ENCODE peak calls at places on chromosomes 16 and 17, in seven cellular contexts. One of them, this sample, is unnamed.
A peak's percentile ranks its signal among the peaks of the same experiment; 100 is the strongest.

GRCh38 chr17:49680314-49680713 is 2.4 kb upstream of the SPOP start:
- DNase-seq in NCI-H1436: no peak
- DNase-seq in DMS79: no peak
- DNase-seq in HTR-8/SVneo: no peak
- DNase-seq in M059J: no peak
- DNase-seq in activated T-helper 1 cell treated with anti-CD3 and anti-CD28 coated beads, Interleukin-12 subunit alpha, Interleukin-12 subunit beta, Interleukin-2, Interleukin-4 antibody, amounts not matched to agents 30 ng/mL and 10 ng/mL and 1 ng/mL, durations not matched to agents 14 hours and 24 hours and 36 hours: no peak
- DNase-seq in NCI-H460: no peak
- DNase-seq in this sample: no peak

GRCh38 chr16:6797223-6797622 is 535.4 kb upstream of the RBFOX1 start:
- DNase-seq in NCI-H1436: no peak
- DNase-seq in DMS79: no peak
- DNase-seq in HTR-8/SVneo: no peak
- DNase-seq in M059J: no peak
- DNase-seq in activated T-helper 1 cell treated with anti-CD3 and anti-CD28 coated beads, Interleukin-12 subunit alpha, Interleukin-12 subunit beta, Interleukin-2, Interleukin-4 antibody, amounts not matched to agents 30 ng/mL and 10 ng/mL and 1 ng/mL, durations not matched to agents 14 hours and 24 hours and 36 hours: no peak
- DNase-seq in NCI-H460: no peak
- DNase-seq in this sample: no peak

GRCh38 chr17:30824002-30824355 is 513 bp downstream of the CRLF3 start:
- DNase-seq in NCI-H1436: no peak
- DNase-seq in DMS79: no peak
- DNase-seq in HTR-8/SVneo: peak; percentile 43
- DNase-seq in M059J: peak; percentile 20
- DNase-seq in activated T-helper 1 cell treated with anti-CD3 and anti-CD28 coated beads, Interleukin-12 subunit alpha, Interleukin-12 subunit beta, Interleukin-2, Interleukin-4 antibody, amounts not matched to agents 30 ng/mL and 10 ng/mL and 1 ng/mL, durations not matched to agents 14 hours and 24 hours and 36 hours: no peak
- DNase-seq in NCI-H460: no peak
- DNase-seq in this sample: no peak

GRCh38 chr16:67244387-67245188 is 2.7 kb downstream of the FHOD1 start:
- DNase-seq in NCI-H1436: no peak
- DNase-seq in DMS79: no peak
- DNase-seq in HTR-8/SVneo: peak; percentile 82
- DNase-seq in M059J: peak; percentile 99
- DNase-seq in activated T-helper 1 cell treated with anti-CD3 and anti-CD28 coated beads, Interleukin-12 subunit alpha, Interleukin-12 subunit beta, Interleukin-2, Interleukin-4 antibody, amounts not matched to agents 30 ng/mL and 10 ng/mL and 1 ng/mL, durations not matched to agents 14 hours and 24 hours and 36 hours: peak; percentile 80
- DNase-seq in NCI-H460: peak; percentile 59
- DNase-seq in this sample: peak; percentile 80

GRCh38 chr17:8836821-8837426 is 30.6 kb downstream of the PIK3R6 start:
- DNase-seq in NCI-H1436: no peak
- DNase-seq in DMS79: no peak
- DNase-seq in HTR-8/SVneo: no peak
- DNase-seq in M059J: no peak
- DNase-seq in activated T-helper 1 cell treated with anti-CD3 and anti-CD28 coated beads, Interleukin-12 subunit alpha, Interleukin-12 subunit beta, Interleukin-2, Interleukin-4 antibody, amounts not matched to agents 30 ng/mL and 10 ng/mL and 1 ng/mL, durations not matched to agents 14 hours and 24 hours and 36 hours: no peak
- DNase-seq in NCI-H460: no peak
- DNase-seq in this sample: no peak

GRCh38 chr17:76700627-76701470 is 9.9 kb downstream of the MXRA7 start:
- DNase-seq in NCI-H1436: peak; percentile 71
- DNase-seq in DMS79: no peak
- DNase-seq in HTR-8/SVneo: peak; percentile 71
- DNase-seq in M059J: no peak
- DNase-seq in activated T-helper 1 cell treated with anti-CD3 and anti-CD28 coated beads, Interleukin-12 subunit alpha, Interleukin-12 subunit beta, Interleukin-2, Interleukin-4 antibody, amounts not matched to agents 30 ng/mL and 10 ng/mL and 1 ng/mL, durations not matched to agents 14 hours and 24 hours and 36 hours: no peak
- DNase-seq in NCI-H460: no peak
- DNase-seq in this sample: no peak

GRCh38 chr16:50303605-50304466 is 37.5 kb downstream of the ADCY7 start:
- DNase-seq in NCI-H1436: no peak
- DNase-seq in DMS79: no peak
- DNase-seq in HTR-8/SVneo: no peak
- DNase-seq in M059J: peak; percentile 93
- DNase-seq in activated T-helper 1 cell treated with anti-CD3 and anti-CD28 coated beads, Interleukin-12 subunit alpha, Interleukin-12 subunit beta, Interleukin-2, Interleukin-4 antibody, amounts not matched to agents 30 ng/mL and 10 ng/mL and 1 ng/mL, durations not matched to agents 14 hours and 24 hours and 36 hours: no peak
- DNase-seq in NCI-H460: peak; percentile 9
- DNase-seq in this sample: no peak

GRCh38 chr17:77800832-77801231 is 157.7 kb upstream of the TNRC6C start:
- DNase-seq in NCI-H1436: no peak
- DNase-seq in DMS79: no peak
- DNase-seq in HTR-8/SVneo: no peak
- DNase-seq in M059J: no peak
- DNase-seq in activated T-helper 1 cell treated with anti-CD3 and anti-CD28 coated beads, Interleukin-12 subunit alpha, Interleukin-12 subunit beta, Interleukin-2, Interleukin-4 antibody, amounts not matched to agents 30 ng/mL and 10 ng/mL and 1 ng/mL, durations not matched to agents 14 hours and 24 hours and 36 hours: no peak
- DNase-seq in NCI-H460: no peak
- DNase-seq in this sample: no peak

GRCh38 chr16:72189865-72190371 is 18.0 kb upstream of the PMFBP1 start:
- DNase-seq in NCI-H1436: no peak
- DNase-seq in DMS79: no peak
- DNase-seq in HTR-8/SVneo: peak; percentile 46
- DNase-seq in M059J: peak; percentile 65
- DNase-seq in activated T-helper 1 cell treated with anti-CD3 and anti-CD28 coated beads, Interleukin-12 subunit alpha, Interleukin-12 subunit beta, Interleukin-2, Interleukin-4 antibody, amounts not matched to agents 30 ng/mL and 10 ng/mL and 1 ng/mL, durations not matched to agents 14 hours and 24 hours and 36 hours: no peak
- DNase-seq in NCI-H460: no peak
- DNase-seq in this sample: peak; percentile 6

GRCh38 chr16:56999409-57000270 is 10.3 kb downstream of the NLRC5 start:
- DNase-seq in NCI-H1436: no peak
- DNase-seq in DMS79: no peak
- DNase-seq in HTR-8/SVneo: no peak
- DNase-seq in M059J: peak; percentile 53
- DNase-seq in activated T-helper 1 cell treated with anti-CD3 and anti-CD28 coated beads, Interleukin-12 subunit alpha, Interleukin-12 subunit beta, Interleukin-2, Interleukin-4 antibody, amounts not matched to agents 30 ng/mL and 10 ng/mL and 1 ng/mL, durations not matched to agents 14 hours and 24 hours and 36 hours: no peak
- DNase-seq in NCI-H460: no peak
- DNase-seq in this sample: no peak

GRCh38 chr16:73050115-73051099 is 2.5 kb upstream of the ZFHX3 start:
- DNase-seq in NCI-H1436: no peak
- DNase-seq in DMS79: no peak
- DNase-seq in HTR-8/SVneo: no peak
- DNase-seq in M059J: no peak
- DNase-seq in activated T-helper 1 cell treated with anti-CD3 and anti-CD28 coated beads, Interleukin-12 subunit alpha, Interleukin-12 subunit beta, Interleukin-2, Interleukin-4 antibody, amounts not matched to agents 30 ng/mL and 10 ng/mL and 1 ng/mL, durations not matched to agents 14 hours and 24 hours and 36 hours: no peak
- DNase-seq in NCI-H460: no peak
- DNase-seq in this sample: no peak

GRCh38 chr17:10162034-10162433 is 36.4 kb downstream of the GAS7 start:
- DNase-seq in NCI-H1436: no peak
- DNase-seq in DMS79: no peak
- DNase-seq in HTR-8/SVneo: no peak
- DNase-seq in M059J: no peak
- DNase-seq in activated T-helper 1 cell treated with anti-CD3 and anti-CD28 coated beads, Interleukin-12 subunit alpha, Interleukin-12 subunit beta, Interleukin-2, Interleukin-4 antibody, amounts not matched to agents 30 ng/mL and 10 ng/mL and 1 ng/mL, durations not matched to agents 14 hours and 24 hours and 36 hours: no peak
- DNase-seq in NCI-H460: no peak
- DNase-seq in this sample: no peak

GRCh38 chr16:11359370-11359769 is 14.1 kb downstream of the RMI2 start:
- DNase-seq in NCI-H1436: no peak
- DNase-seq in DMS79: no peak
- DNase-seq in HTR-8/SVneo: peak; percentile 51
- DNase-seq in M059J: peak; percentile 100
- DNase-seq in activated T-helper 1 cell treated with anti-CD3 and anti-CD28 coated beads, Interleukin-12 subunit alpha, Interleukin-12 subunit beta, Interleukin-2, Interleukin-4 antibody, amounts not matched to agents 30 ng/mL and 10 ng/mL and 1 ng/mL, durations not matched to agents 14 hours and 24 hours and 36 hours: no peak
- DNase-seq in NCI-H460: no peak
- DNase-seq in this sample: no peak

GRCh38 chr16:3171181-3171854 is 16.7 kb upstream of the OR1F1 start:
- DNase-seq in NCI-H1436: no peak
- DNase-seq in DMS79: no peak
- DNase-seq in HTR-8/SVneo: no peak
- DNase-seq in M059J: peak; percentile 33
- DNase-seq in activated T-helper 1 cell treated with anti-CD3 and anti-CD28 coated beads, Interleukin-12 subunit alpha, Interleukin-12 subunit beta, Interleukin-2, Interleukin-4 antibody, amounts not matched to agents 30 ng/mL and 10 ng/mL and 1 ng/mL, durations not matched to agents 14 hours and 24 hours and 36 hours: no peak
- DNase-seq in NCI-H460: no peak
- DNase-seq in this sample: no peak

GRCh38 chr16:85134794-85135153 is 22.5 kb upstream of the CIBAR2 start:
- DNase-seq in NCI-H1436: no peak
- DNase-seq in DMS79: no peak
- DNase-seq in HTR-8/SVneo: no peak
- DNase-seq in M059J: no peak
- DNase-seq in activated T-helper 1 cell treated with anti-CD3 and anti-CD28 coated beads, Interleukin-12 subunit alpha, Interleukin-12 subunit beta, Interleukin-2, Interleukin-4 antibody, amounts not matched to agents 30 ng/mL and 10 ng/mL and 1 ng/mL, durations not matched to agents 14 hours and 24 hours and 36 hours: no peak
- DNase-seq in NCI-H460: no peak
- DNase-seq in this sample: no peak

This sample was measured in A549.